ENCODE peak calls at places on chromosomes 16 and 17, in four cellular contexts. One of them, this sample, is unnamed.

GRCh38 chr17:71224824-71225575 is 895.8 kb upstream of the SOX9 start:
- DNase-seq in lower lobe of right lung: no peak
- DNase-seq in heart left ventricle: no peak
- DNase-seq in left ventricle myocardium inferior: no peak
- DNase-seq in this sample: no peak

GRCh38 chr17:79288950-79289349 is 214.3 kb downstream of the ENGASE start:
- DNase-seq in lower lobe of right lung: no peak
- DNase-seq in heart left ventricle: no peak
- DNase-seq in left ventricle myocardium inferior: no peak
- DNase-seq in this sample: no peak

GRCh38 chr16:19245326-19245925 is 40.1 kb upstream of the CLEC19A start:
- DNase-seq in lower lobe of right lung: no peak
- DNase-seq in heart left ventricle: no peak
- DNase-seq in left ventricle myocardium inferior: no peak
- DNase-seq in this sample: no peak

GRCh38 chr16:89918453-89919347 is at the start of gene MC1R:
- DNase-seq in lower lobe of right lung: no peak
- DNase-seq in heart left ventricle: no peak
- DNase-seq in left ventricle myocardium inferior: no peak
- DNase-seq in this sample: no peak

GRCh38 chr17:74960739-74961342 is 11.7 kb downstream of the HID1 start:
- DNase-seq in lower lobe of right lung: peak
- DNase-seq in heart left ventricle: no peak
- DNase-seq in left ventricle myocardium inferior: no peak
- DNase-seq in this sample: no peak

GRCh38 chr17:29445844-29446243 is 55.7 kb downstream of the TAOK1 start:
- DNase-seq in lower lobe of right lung: no peak
- DNase-seq in heart left ventricle: no peak
- DNase-seq in left ventricle myocardium inferior: no peak
- DNase-seq in this sample: no peak

GRCh38 chr17:69800870-69801269 is 274.2 kb upstream of the KCNJ16 start:
- DNase-seq in lower lobe of right lung: no peak
- DNase-seq in heart left ventricle: no peak
- DNase-seq in left ventricle myocardium inferior: no peak
- DNase-seq in this sample: no peak

GRCh38 chr16:56878455-56878854 is 13.4 kb downstream of the SLC12A3 start:
- DNase-seq in lower lobe of right lung: no peak
- DNase-seq in heart left ventricle: no peak
- DNase-seq in left ventricle myocardium inferior: no peak
- DNase-seq in this sample: no peak

GRCh38 chr17:9410285-9410684 is 165.3 kb downstream of the STX8 start:
- DNase-seq in lower lobe of right lung: no peak
- DNase-seq in heart left ventricle: no peak
- DNase-seq in left ventricle myocardium inferior: no peak
- DNase-seq in this sample: no peak

GRCh38 chr17:1000597-1001490 is 3.9 kb downstream of the TIMM22 start:
- DNase-seq in lower lobe of right lung: no peak
- DNase-seq in heart left ventricle: peak
- DNase-seq in left ventricle myocardium inferior: peak
- DNase-seq in this sample: peak

GRCh38 chr17:1179112-1179634 is 608 bp downstream of the ABR start:
- DNase-seq in lower lobe of right lung: no peak
- DNase-seq in heart left ventricle: no peak
- DNase-seq in left ventricle myocardium inferior: no peak
- DNase-seq in this sample: no peak

GRCh38 chr17:45648642-45649041 is 135.5 kb upstream of the CRHR1 start:
- DNase-seq in lower lobe of right lung: no peak
- DNase-seq in heart left ventricle: no peak
- DNase-seq in left ventricle myocardium inferior: no peak
- DNase-seq in this sample: no peak

GRCh38 chr16:81036751-81037350 is 1.2 kb downstream of the ATMIN start:
- DNase-seq in lower lobe of right lung: no peak
- DNase-seq in heart left ventricle: peak
- DNase-seq in left ventricle myocardium inferior: no peak
- DNase-seq in this sample: no peak

GRCh38 chr17:52035336-52035915 is 123.1 kb downstream of the CA10 start:
- DNase-seq in lower lobe of right lung: no peak
- DNase-seq in heart left ventricle: no peak
- DNase-seq in left ventricle myocardium inferior: no peak
- DNase-seq in this sample: no peak

GRCh38 chr16:64826374-64826773 is 295.5 kb downstream of the CDH11 start:
- DNase-seq in lower lobe of right lung: no peak
- DNase-seq in heart left ventricle: no peak
- DNase-seq in left ventricle myocardium inferior: no peak
- DNase-seq in this sample: no peak

GRCh38 chr16:87806608-87807546 is 41.1 kb upstream of the KLHDC4 start:
- DNase-seq in lower lobe of right lung: peak
- DNase-seq in heart left ventricle: peak
- DNase-seq in left ventricle myocardium inferior: peak
- DNase-seq in this sample: no peak

GRCh38 chr17:21033350-21033749 is 9.5 kb downstream of the USP22 start:
- DNase-seq in lower lobe of right lung: no peak
- DNase-seq in heart left ventricle: no peak
- DNase-seq in left ventricle myocardium inferior: no peak
- DNase-seq in this sample: no peak

GRCh38 chr17:18158022-18158600 is 25.5 kb upstream of the ALKBH5 start:
- DNase-seq in lower lobe of right lung: peak
- DNase-seq in heart left ventricle: peak
- DNase-seq in left ventricle myocardium inferior: peak
- DNase-seq in this sample: peak

GRCh38 chr16:63289834-63290460 is 1253.7 kb upstream of the CDH8 start:
- DNase-seq in lower lobe of right lung: no peak
- DNase-seq in heart left ventricle: peak
- DNase-seq in left ventricle myocardium inferior: no peak
- DNase-seq in this sample: no peak

GRCh38 chr17:48871035-48871550 is 21.5 kb upstream of the ATP5MC1 start:
- DNase-seq in lower lobe of right lung: no peak
- DNase-seq in heart left ventricle: no peak
- DNase-seq in left ventricle myocardium inferior: no peak
- DNase-seq in this sample: no peak

GRCh38 chr17:48873212-48873611 is 19.4 kb upstream of the ATP5MC1 start:
- DNase-seq in lower lobe of right lung: no peak
- DNase-seq in heart left ventricle: peak
- DNase-seq in left ventricle myocardium inferior: peak
- DNase-seq in this sample: no peak

GRCh38 chr17:48869821-48870318 is 22.7 kb upstream of the ATP5MC1 start:
- DNase-seq in lower lobe of right lung: no peak
- DNase-seq in heart left ventricle: no peak
- DNase-seq in left ventricle myocardium inferior: no peak
- DNase-seq in this sample: no peak

GRCh38 chr17:48871551-48872351 is 20.8 kb upstream of the ATP5MC1 start:
- DNase-seq in lower lobe of right lung: no peak
- DNase-seq in heart left ventricle: peak
- DNase-seq in left ventricle myocardium inferior: peak
- DNase-seq in this sample: peak

DNA sequence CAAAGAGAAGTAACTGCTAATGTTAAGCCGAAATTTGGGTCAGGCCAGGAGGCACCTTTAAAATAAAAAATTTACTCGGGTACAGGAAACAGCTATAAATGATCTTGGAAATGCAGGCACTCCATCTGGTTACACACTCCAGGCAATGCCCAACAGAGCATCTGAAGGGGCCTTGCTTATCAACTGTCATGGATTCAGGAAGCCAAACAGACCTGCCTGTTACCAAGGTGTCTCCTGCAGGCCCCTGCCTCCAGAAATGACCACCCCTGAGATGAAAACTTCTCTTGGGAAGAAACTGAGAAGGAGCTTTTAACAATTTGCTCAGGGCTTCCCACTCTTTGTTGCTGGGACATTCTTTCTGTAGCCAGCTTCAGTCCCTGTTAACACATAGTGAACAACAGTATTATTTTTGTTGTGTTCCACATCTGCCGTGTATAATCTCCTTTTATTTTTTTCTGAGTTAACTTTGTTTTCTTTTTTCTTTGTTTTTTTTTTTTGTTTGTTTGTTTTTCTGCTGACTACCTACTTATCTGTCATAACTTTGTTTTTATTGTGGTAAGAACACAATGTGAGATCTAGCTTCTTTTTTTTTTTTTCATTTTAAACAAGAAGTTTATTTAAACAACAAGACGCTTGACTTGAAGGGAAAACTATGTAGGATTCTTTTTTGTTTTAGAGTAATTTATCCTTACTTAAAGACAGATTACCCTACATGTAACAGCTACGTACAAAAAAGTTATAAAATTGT is 18.7 kb upstream of the ATP5MC1 start:
- DNase-seq in lower lobe of right lung: no peak
- DNase-seq in heart left ventricle: no peak
- DNase-seq in left ventricle myocardium inferior: no peak
- DNase-seq in this sample: no peak
- H3K27ac ChIP-seq in lower lobe of right lung: peak
- H3K27ac ChIP-seq in heart left ventricle: peak
- H3K27ac ChIP-seq in left ventricle myocardium inferior: peak
- H3K27ac ChIP-seq in this sample: no peak

GRCh38 chr17:49217651-49218413 is 7.3 kb downstream of the ABI3 start:
- DNase-seq in lower lobe of right lung: peak
- DNase-seq in heart left ventricle: peak
- DNase-seq in left ventricle myocardium inferior: peak
- DNase-seq in this sample: peak

GRCh38 chr17:49213803-49214202 is 3.3 kb downstream of the ABI3 start:
- DNase-seq in lower lobe of right lung: no peak
- DNase-seq in heart left ventricle: no peak
- DNase-seq in left ventricle myocardium inferior: no peak
- DNase-seq in this sample: no peak

GRCh38 chr17:49214665-49215360 is 4.3 kb downstream of the ABI3 start:
- DNase-seq in lower lobe of right lung: peak
- DNase-seq in heart left ventricle: no peak
- DNase-seq in left ventricle myocardium inferior: no peak
- DNase-seq in this sample: no peak

GRCh38 chr17:49216953-49217650 is 6.6 kb downstream of the ABI3 start:
- DNase-seq in lower lobe of right lung: peak
- DNase-seq in heart left ventricle: peak
- DNase-seq in left ventricle myocardium inferior: peak
- DNase-seq in this sample: peak

DNA sequence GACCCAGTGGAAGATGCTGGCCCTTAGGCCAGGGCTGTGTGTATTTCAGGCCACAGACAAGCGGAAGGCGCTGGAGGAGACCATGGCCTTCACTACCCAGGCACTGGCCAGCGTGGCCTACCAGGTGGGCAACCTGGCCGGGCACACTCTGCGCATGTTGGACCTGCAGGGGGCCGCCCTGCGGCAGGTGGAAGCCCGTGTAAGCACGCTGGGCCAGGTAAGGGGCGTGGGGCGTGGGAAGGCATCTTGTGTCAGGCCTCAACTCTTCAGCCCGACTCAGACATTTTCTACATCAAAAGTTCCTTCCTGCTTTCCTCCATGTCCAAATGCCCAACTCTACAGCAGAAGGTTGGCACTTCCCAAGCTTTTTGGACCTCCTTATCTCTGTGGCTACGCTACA is 6.0 kb downstream of the ABI3 start:
- DNase-seq in lower lobe of right lung: no peak
- DNase-seq in heart left ventricle: no peak
- DNase-seq in left ventricle myocardium inferior: no peak
- DNase-seq in this sample: no peak
- H3K27ac ChIP-seq in lower lobe of right lung: peak
- H3K27ac ChIP-seq in heart left ventricle: peak
- H3K27ac ChIP-seq in left ventricle myocardium inferior: peak
- H3K27ac ChIP-seq in this sample: no peak

DNA sequence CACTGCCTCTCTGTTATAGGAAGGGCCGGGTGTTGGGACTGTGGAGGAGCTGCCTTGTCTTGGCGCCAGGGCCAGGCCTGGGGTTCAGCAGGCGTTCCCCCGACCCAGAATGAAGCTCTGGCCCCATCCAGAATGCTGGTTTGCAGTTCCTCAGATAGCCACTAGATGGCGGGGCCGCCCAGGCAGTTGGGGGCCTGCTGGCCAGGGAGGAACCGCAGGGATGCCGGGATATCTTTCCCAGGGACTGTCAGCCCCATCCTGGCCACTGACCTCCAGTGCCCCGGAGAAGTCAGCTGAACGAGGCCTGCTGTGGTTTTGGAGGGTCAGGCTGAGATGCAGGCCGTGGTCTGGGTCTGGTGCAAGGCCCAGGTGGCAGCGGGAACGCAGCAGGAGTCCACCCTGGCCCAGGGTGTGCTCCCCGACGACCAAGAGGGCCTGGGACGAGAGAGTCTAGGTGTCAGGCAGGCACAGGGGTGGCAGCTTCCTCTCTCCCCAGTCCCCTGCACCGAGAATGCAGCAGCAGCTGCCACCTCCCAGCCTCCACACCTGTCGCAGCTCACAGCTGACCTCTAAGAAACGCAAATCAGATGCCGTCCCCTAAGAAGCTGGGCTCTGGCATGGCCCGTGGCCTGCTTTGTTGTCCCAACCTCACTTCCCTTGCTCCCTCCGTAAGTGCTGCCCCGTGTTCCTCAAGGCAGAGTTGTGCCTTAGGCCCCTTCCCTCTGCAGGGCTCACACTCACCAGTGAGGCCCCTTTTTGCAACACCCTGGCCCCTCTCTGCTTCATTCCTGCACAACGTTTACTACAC is 51.2 kb downstream of the RMI2 start:
- DNase-seq in lower lobe of right lung: peak
- DNase-seq in heart left ventricle: peak
- DNase-seq in left ventricle myocardium inferior: peak
- DNase-seq in this sample: peak
- H3K27ac ChIP-seq in lower lobe of right lung: no peak
- H3K27ac ChIP-seq in heart left ventricle: no peak
- H3K27ac ChIP-seq in left ventricle myocardium inferior: peak
- H3K27ac ChIP-seq in this sample: no peak

GRCh38 chr17:58680038-58680369 is 11.8 kb downstream of the TEX14 start:
- DNase-seq in lower lobe of right lung: no peak
- DNase-seq in heart left ventricle: no peak
- DNase-seq in left ventricle myocardium inferior: no peak
- DNase-seq in this sample: no peak
- H3K27ac ChIP-seq in lower lobe of right lung: no peak
- H3K27ac ChIP-seq in heart left ventricle: no peak
- H3K27ac ChIP-seq in left ventricle myocardium inferior: peak
- H3K27ac ChIP-seq in this sample: no peak

DNA sequence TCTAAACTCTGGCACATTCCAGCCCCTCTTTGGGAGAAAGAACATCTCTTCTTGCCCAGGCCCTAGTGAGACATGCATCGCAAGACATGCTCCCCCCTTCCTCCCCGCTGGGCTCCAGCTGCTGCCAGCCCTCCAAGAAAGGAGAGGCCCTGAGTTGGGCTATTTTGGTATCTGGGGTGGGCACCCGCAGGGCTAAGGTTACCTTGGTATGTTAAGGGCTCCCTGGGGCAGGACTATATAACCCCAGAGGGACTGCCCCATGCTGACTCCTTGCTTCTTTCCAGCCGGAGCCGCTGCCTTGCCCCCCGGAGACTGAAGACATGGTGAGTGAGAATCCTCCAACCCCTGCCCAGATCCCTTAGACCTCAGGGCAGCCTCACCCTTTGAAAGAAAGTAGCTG is at the start of gene MYL11:
- DNase-seq in lower lobe of right lung: no peak
- DNase-seq in heart left ventricle: no peak
- DNase-seq in left ventricle myocardium inferior: no peak
- DNase-seq in this sample: peak
- H3K27ac ChIP-seq in lower lobe of right lung: no peak
- H3K27ac ChIP-seq in heart left ventricle: no peak
- H3K27ac ChIP-seq in left ventricle myocardium inferior: no peak
- H3K27ac ChIP-seq in this sample: peak

DNA sequence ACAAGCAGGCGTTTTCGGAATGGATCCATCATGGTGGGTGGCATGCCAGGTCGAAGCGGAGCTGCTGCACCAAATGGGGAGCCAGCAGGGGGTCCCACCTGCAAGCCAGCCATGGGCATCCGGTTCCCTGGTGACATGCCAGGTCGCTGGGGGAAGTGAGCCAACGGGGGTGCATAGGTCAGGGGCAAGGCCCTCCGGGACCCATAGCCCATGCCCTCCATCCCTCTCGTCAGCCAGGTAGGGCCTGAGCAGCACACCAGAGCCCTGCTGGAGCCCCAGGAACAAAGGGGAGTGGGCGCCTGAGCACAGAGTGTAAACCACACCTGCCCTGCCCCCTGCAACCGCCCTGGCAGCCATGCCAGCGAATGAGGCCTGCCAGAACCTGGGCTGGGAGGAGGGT is 5.0 kb downstream of the SMARCD2 start:
- DNase-seq in lower lobe of right lung: no peak
- DNase-seq in heart left ventricle: no peak
- DNase-seq in left ventricle myocardium inferior: no peak
- DNase-seq in this sample: no peak
- H3K27ac ChIP-seq in lower lobe of right lung: peak
- H3K27ac ChIP-seq in heart left ventricle: peak
- H3K27ac ChIP-seq in left ventricle myocardium inferior: peak
- H3K27ac ChIP-seq in this sample: peak

This sample was measured in psoas muscle.